ENCODE peak calls at places on chromosomes 2 and 18, in nine cellular contexts. S is naive B cell; R is transverse colon; M is stimulated activated naive CD8-positive, alpha-beta T cell treated with anti-CD3 and anti-CD28 coated beads, Interleukin-15, Interleukin-2, amounts not matched to agents 100 U/mL and 50 U/mL, for 24 hours; F is CD8-positive, alpha-beta T cell; Y is 8988T; N is esophagus squamous epithelium; U is posterior vena cava; V is NCI-H1092 treated with DMSO at 0.1 percent for 48 hours. B is an unnamed sample.

GRCh38 chr2:9983413-9984216 is 32.1 kb downstream of the GRHL1 start:
- DNase-seq in S (no peak), R (no peak), M (no peak), F (no peak), Y (no peak), N (no peak), U (peak), V (no peak), B (no peak)

GRCh38 chr2:235734700-235735205 is 240.9 kb downstream of the AGAP1 start:
- DNase-seq in S (no peak), R (no peak), M (no peak), F (no peak), Y (no peak), N (no peak), U (no peak), V (no peak), B (no peak)

GRCh38 chr2:39377226-39377939 is 59.7 kb downstream of the MAP4K3 start:
- DNase-seq in S (peak), R (peak), M (peak), F (no peak), Y (no peak), N (no peak), U (no peak), V (no peak), B (no peak)

GRCh38 chr2:56009758-56010534 is 86.4 kb upstream of the EFEMP1 start:
- DNase-seq in S (no peak), R (no peak), M (no peak), F (no peak), Y (no peak), N (no peak), U (no peak), V (peak), B (no peak)

GRCh38 chr2:191598296-191598695 is 79.6 kb upstream of the NABP1 start:
- DNase-seq in S (no peak), R (no peak), M (no peak), F (no peak), Y (no peak), N (no peak), U (no peak), V (no peak), B (no peak)

GRCh38 chr2:174636979-174637378 is 39.4 kb upstream of the WIPF1 start:
- DNase-seq in S (no peak), R (no peak), M (no peak), F (no peak), Y (no peak), N (no peak), U (no peak), V (no peak), B (no peak)

GRCh38 chr2:216210711-216211131 is 101.6 kb downstream of the XRCC5 start:
- DNase-seq in S (no peak), R (no peak), M (no peak), F (no peak), Y (no peak), N (no peak), U (no peak), V (no peak), B (no peak)

GRCh38 chr2:215447056-215447455 is 11.2 kb upstream of the FN1 start:
- DNase-seq in S (no peak), R (no peak), M (no peak), F (no peak), Y (no peak), N (no peak), U (no peak), V (no peak), B (no peak)

GRCh38 chr2:169358016-169358415 is 4.3 kb downstream of the LRP2 start:
- DNase-seq in S (no peak), R (no peak), M (no peak), F (no peak), Y (no peak), N (no peak), U (no peak), V (no peak), B (no peak)

GRCh38 chr2:208256192-208256782 is 1.4 kb upstream of the IDH1 start:
- DNase-seq in S (no peak), R (no peak), M (no peak), F (no peak), Y (no peak), N (no peak), U (no peak), V (no peak), B (no peak)

GRCh38 chr2:862723-863466 is 87.8 kb upstream of the SNTG2 start:
- DNase-seq in S (no peak), R (no peak), M (no peak), F (no peak), Y (no peak), N (no peak), U (no peak), V (no peak), B (no peak)

GRCh38 chr18:37496568-37496967 is 69.0 kb downstream of the CELF4 start:
- DNase-seq in S (no peak), R (no peak), M (no peak), F (no peak), Y (no peak), N (no peak), U (no peak), V (no peak), B (no peak)

GRCh38 chr2:85541753-85542457 is 2.9 kb downstream of the MAT2A start:
- DNase-seq in S (no peak), R (peak), M (no peak), F (no peak), Y (no peak), N (no peak), U (no peak), V (no peak), B (no peak)

GRCh38 chr18:286515-287310 is 18.9 kb upstream of the THOC1 start:
- DNase-seq in S (no peak), R (no peak), M (no peak), F (no peak), Y (no peak), N (no peak), U (no peak), V (peak), B (no peak)

GRCh38 chr18:58529714-58530354 is 99.1 kb downstream of the ALPK2 start:
- DNase-seq in S (peak), R (peak), M (peak), F (peak), Y (no peak), N (no peak), U (no peak), V (peak), B (peak)

GRCh38 chr2:30288576-30288975 is 57.2 kb downstream of the LBH start:
- DNase-seq in S (no peak), R (no peak), M (no peak), F (no peak), Y (no peak), N (no peak), U (no peak), V (no peak), B (no peak)

GRCh38 chr2:200189964-200190363 is 116.5 kb upstream of the SPATS2L start:
- DNase-seq in S (no peak), R (no peak), M (no peak), F (no peak), Y (no peak), N (no peak), U (no peak), V (no peak), B (no peak)

GRCh38 chr2:97953867-97954266 is 41.9 kb downstream of the TMEM131 start:
- DNase-seq in S (no peak), R (no peak), M (no peak), F (no peak), Y (no peak), N (no peak), U (no peak), V (no peak), B (no peak)

GRCh38 chr2:109382946-109383345 is 230.8 kb downstream of the SEPTIN10 start:
- DNase-seq in S (no peak), R (peak), M (no peak), F (no peak), Y (no peak), N (no peak), U (peak), V (peak), B (peak)

GRCh38 chr2:112048887-112049286 is 6.2 kb upstream of the TMEM87B start:
- DNase-seq in S (peak), R (peak), M (peak), F (no peak), Y (no peak), N (no peak), U (no peak), V (peak), B (no peak)

GRCh38 chr2:234955091-234955511 is 3.3 kb downstream of the SH3BP4 start:
- DNase-seq in S (no peak), R (no peak), M (no peak), F (no peak), Y (no peak), N (no peak), U (peak), V (no peak), B (peak)

GRCh38 chr2:24359701-24360049 is 661 bp downstream of the ITSN2 start:
- DNase-seq in S (peak), R (peak), M (peak), F (peak), Y (no peak), N (no peak), U (peak), V (peak), B (peak)

GRCh38 chr2:232388324-232388891 is 9.9 kb downstream of the ALPP start:
- DNase-seq in S (no peak), R (no peak), M (no peak), F (no peak), Y (no peak), N (no peak), U (peak), V (no peak), B (no peak)

GRCh38 chr18:73414598-73414997 is 546.8 kb upstream of the NETO1 start:
- DNase-seq in S (no peak), R (no peak), M (no peak), F (no peak), Y (no peak), N (no peak), U (no peak), V (no peak), B (no peak)

GRCh38 chr18:79413426-79413825 is 17.7 kb downstream of the NFATC1 start:
- DNase-seq in S (no peak), R (no peak), M (no peak), F (no peak), Y (no peak), N (no peak), U (peak), V (no peak), B (peak)

GRCh38 chr18:62771494-62771893 is 56.2 kb downstream of the PHLPP1 start:
- DNase-seq in S (no peak), R (no peak), M (no peak), F (no peak), Y (no peak), N (no peak), U (no peak), V (no peak), B (no peak)